ENCODE peak calls at places on chromosomes 13 and 19, in seven cellular contexts. L is choroid plexus epithelial cell, J is AG10803, G is AG09319, O is spleen, P is heart left ventricle, M is nephron progenitor cell. B is an unnamed sample.

GRCh38 chr19:48674921-48675824 is 2.4 kb upstream of the NTN5 start:
- DNase-seq in L (peak), J (peak), G (peak), O (peak), P (peak), M (peak), B (peak)

GRCh38 chr19:54229146-54229545 is 6.3 kb upstream of the LILRB3 start:
- DNase-seq in L (no peak), J (no peak), G (no peak), O (no peak), P (no peak), M (no peak), B (no peak)

GRCh38 chr19:18156841-18157464 is 4.0 kb downstream of the PIK3R2 start:
- DNase-seq in L (peak), J (peak), G (peak), O (peak), P (peak), M (no peak), B (no peak)

GRCh38 chr13:32032780-32033179 is 1.2 kb downstream of the FRY start:
- DNase-seq in L (no peak), J (no peak), G (no peak), O (no peak), P (no peak), M (no peak), B (no peak)

GRCh38 chr19:7544626-7545025 is 9.1 kb downstream of the PNPLA6 start:
- DNase-seq in L (no peak), J (no peak), G (no peak), O (no peak), P (no peak), M (no peak), B (no peak)

GRCh38 chr13:37752156-37752555 is 117.4 kb downstream of the TRPC4 start:
- DNase-seq in L (no peak), J (no peak), G (no peak), O (no peak), P (no peak), M (no peak), B (no peak)

GRCh38 chr19:46372901-46373572 is 26.1 kb downstream of the PPP5C start:
- DNase-seq in L (peak), J (peak), G (no peak), O (no peak), P (no peak), M (no peak), B (no peak)

GRCh38 chr19:39401549-39402416 is 4.9 kb upstream of the ZFP36 start:
- DNase-seq in L (peak), J (peak), G (no peak), O (peak), P (peak), M (no peak), B (peak)

GRCh38 chr19:2469102-2469914 is 6.6 kb upstream of the GADD45B start:
- DNase-seq in L (peak), J (peak), G (no peak), O (no peak), P (no peak), M (no peak), B (no peak)

GRCh38 chr19:48135411-48135810 is 24.8 kb upstream of the PLA2G4C start:
- DNase-seq in L (no peak), J (no peak), G (no peak), O (no peak), P (no peak), M (no peak), B (no peak)

GRCh38 chr13:54972838-54973237 is 1944.2 kb downstream of the OLFM4 start:
- DNase-seq in L (no peak), J (no peak), G (no peak), O (no peak), P (no peak), M (no peak), B (no peak)

GRCh38 chr19:50434525-50434924 is 1.8 kb downstream of the MYBPC2 start:
- DNase-seq in L (peak), J (no peak), G (no peak), O (peak), P (no peak), M (peak), B (no peak)

GRCh38 chr13:30353601-30354000 is 46.2 kb upstream of the KATNAL1 start:
- DNase-seq in L (no peak), J (no peak), G (no peak), O (no peak), P (no peak), M (no peak), B (no peak)

GRCh38 chr19:17948967-17949930 is 16.4 kb downstream of the CCDC124 start:
- DNase-seq in L (no peak), J (no peak), G (no peak), O (peak), P (no peak), M (peak), B (peak)

GRCh38 chr13:110214637-110215036 is 92.3 kb downstream of the COL4A1 start:
- DNase-seq in L (no peak), J (no peak), G (no peak), O (no peak), P (no peak), M (no peak), B (no peak)

GRCh38 chr19:8240274-8241229 is 31.4 kb downstream of the CERS4 start:
- DNase-seq in L (peak), J (peak), G (peak), O (peak), P (peak), M (peak), B (peak)

GRCh38 chr13:33279898-33280549 is 5.5 kb downstream of the STARD13 start:
- DNase-seq in L (peak), J (peak), G (no peak), O (no peak), P (no peak), M (no peak), B (no peak)

GRCh38 chr19:53903055-53903680 is 5.9 kb upstream of the CACNG7 start:
- DNase-seq in L (peak), J (no peak), G (peak), O (no peak), P (no peak), M (peak), B (peak)

GRCh38 chr19:38049105-38049649 is 142.2 kb downstream of the SIPA1L3 start:
- DNase-seq in L (peak), J (peak), G (no peak), O (peak), P (no peak), M (no peak), B (peak)

DNA sequence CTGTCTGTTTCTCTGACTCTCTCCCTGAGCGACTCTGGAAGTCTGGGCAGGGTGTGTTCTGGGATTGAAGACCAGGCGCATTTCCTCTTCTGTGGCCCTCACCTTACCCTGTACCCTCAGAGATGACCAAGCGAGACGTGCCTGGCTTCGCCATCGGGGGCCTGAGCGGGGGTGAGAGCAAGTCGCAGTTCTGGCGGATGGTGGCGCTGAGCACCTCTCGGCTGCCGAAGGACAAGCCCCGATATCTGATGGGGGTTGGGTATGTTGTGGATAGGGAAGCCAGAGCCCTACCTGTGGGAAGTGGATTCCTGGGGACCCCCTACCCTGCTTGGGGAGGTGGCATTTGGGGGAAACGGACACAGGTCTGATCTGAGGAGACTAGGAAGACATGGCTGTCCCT is 5.8 kb upstream of the DNM2 start:
- DNase-seq in L (no peak), J (no peak), G (no peak), O (no peak), P (no peak), M (no peak), B (no peak)
- TF ChIP-seq CTCF in L (peak), J (no peak), G (no peak), O (no peak), P (no peak), M (no peak), B (no peak)

GRCh38 chr13:26601669-26602068 is 44.2 kb downstream of the WASF3 start:
- DNase-seq in L (peak), J (peak), G (no peak), O (no peak), P (no peak), M (no peak), B (peak)
- TF ChIP-seq CTCF in L (peak), J (peak), G (peak), O (no peak), P (no peak), M (no peak), B (peak)

GRCh38 chr13:113448545-113448884 is 4.8 kb downstream of the ADPRHL1 start:
- DNase-seq in L (no peak), J (no peak), G (no peak), O (no peak), P (peak), M (no peak), B (no peak)

GRCh38 chr13:113446488-113446854 is 6.8 kb downstream of the ADPRHL1 start:
- DNase-seq in L (no peak), J (no peak), G (no peak), O (no peak), P (no peak), M (no peak), B (no peak)

GRCh38 chr13:113443991-113444390 is 9.3 kb downstream of the ADPRHL1 start:
- DNase-seq in L (no peak), J (no peak), G (no peak), O (no peak), P (peak), M (no peak), B (no peak)

GRCh38 chr13:113447596-113447995 is 5.7 kb downstream of the ADPRHL1 start:
- DNase-seq in L (no peak), J (no peak), G (no peak), O (no peak), P (peak), M (no peak), B (no peak)

DNA sequence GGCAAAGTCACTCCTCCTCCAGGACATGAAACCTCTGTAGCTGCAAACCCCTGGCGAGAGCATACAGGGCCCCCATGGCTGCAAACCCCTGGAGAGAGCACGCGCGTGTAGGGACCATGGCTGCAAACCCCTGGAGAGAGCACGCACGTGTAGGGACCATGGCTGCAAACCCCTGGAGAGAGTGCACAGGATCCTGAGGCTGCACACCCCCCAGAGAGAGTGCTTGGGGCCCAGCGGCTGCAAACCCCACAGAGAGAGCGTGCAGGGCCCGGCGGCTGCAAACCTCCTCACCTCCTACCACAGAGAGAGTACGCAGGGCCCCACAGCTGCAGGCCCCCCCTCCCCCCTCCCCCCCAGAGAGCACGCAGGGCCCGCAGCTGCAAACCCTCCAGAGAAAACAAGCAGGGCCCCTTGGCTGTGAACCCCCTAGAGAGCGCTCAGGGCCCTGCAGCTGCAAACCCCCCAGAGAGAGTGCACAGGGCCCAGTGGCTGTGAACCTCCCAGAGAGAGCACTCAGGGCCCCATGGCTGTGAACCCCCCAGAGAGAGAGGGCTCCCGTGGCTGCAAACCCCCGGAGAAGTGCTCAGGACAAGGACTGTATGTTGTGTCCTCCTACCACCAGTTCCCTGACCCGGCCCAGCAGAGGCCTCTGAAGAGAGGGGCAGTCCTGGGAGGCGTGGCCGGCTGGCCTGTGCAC is 7.3 kb downstream of the ADPRHL1 start:
- DNase-seq in L (peak), J (no peak), G (no peak), O (peak), P (peak), M (no peak), B (no peak)
- TF ChIP-seq CTCF in L (no peak), J (no peak), G (no peak), O (no peak), P (no peak), M (no peak), B (no peak)

DNA sequence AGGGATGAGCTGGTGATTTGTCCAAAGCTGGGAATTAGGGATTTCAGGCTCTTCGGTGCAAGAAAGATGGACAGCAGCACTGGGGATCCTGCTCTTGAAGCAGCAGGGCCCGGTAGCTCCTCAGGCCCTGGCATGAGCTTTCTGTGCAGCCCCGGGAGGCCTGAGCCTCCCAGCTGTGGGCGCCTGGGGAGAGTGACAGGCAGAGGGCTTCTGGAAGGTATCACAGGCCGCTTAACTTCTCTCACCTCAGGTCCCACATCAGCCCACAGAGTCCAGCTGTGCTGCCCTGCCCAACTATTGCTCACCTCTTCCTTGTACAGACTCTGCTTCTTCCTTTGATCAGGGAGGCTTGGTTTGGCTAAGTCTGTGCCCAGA is 14.6 kb upstream of the ZNF536 start:
- DNase-seq in L (no peak), J (no peak), G (no peak), O (peak), P (no peak), M (no peak), B (no peak)
- TF ChIP-seq CTCF in L (no peak), J (no peak), G (no peak), O (no peak), P (no peak), M (no peak), B (no peak)